ENCODE peak calls at places on chromosome 16, in five cellular contexts. M, O, J, A and C are unnamed samples.

GRCh38 chr16:85479972-85480726 is 133.0 kb upstream of the GSE1 start:
- DNase-seq in O (peak), J (no peak), A (peak), M (no peak), C (no peak)

GRCh38 chr16:88928405-88929375 is 48.3 kb downstream of the CBFA2T3 start:
- DNase-seq in J (peak), O (no peak), A (peak), M (no peak), C (no peak)

GRCh38 chr16:2712063-2712441 is 8.0 kb downstream of the PRSS27 start:
- DNase-seq in M (no peak), A (no peak), J (no peak), O (no peak), C (no peak)

GRCh38 chr16:85090873-85091521 is 21.3 kb downstream of the CIBAR2 start:
- DNase-seq in M (no peak), O (no peak), J (peak), A (no peak), C (no peak)

GRCh38 chr16:50311891-50312501 is 45.6 kb downstream of the ADCY7 start:
- DNase-seq in M (no peak), A (no peak), O (no peak), J (no peak), C (peak)

GRCh38 chr16:30893744-30894539 is at the start of gene BCL7C:
- DNase-seq in J (peak), A (peak), O (peak), M (peak), C (peak)

GRCh38 chr16:7755347-7755746 is 422.7 kb downstream of the RBFOX1 start:
- DNase-seq in J (no peak), M (no peak), O (no peak), A (no peak), C (no peak)

GRCh38 chr16:11105038-11105903 is 150.7 kb downstream of the SOCS1 start:
- DNase-seq in J (no peak), O (peak), A (no peak), M (no peak), C (no peak)

GRCh38 chr16:70804153-70804728 is 3.3 kb upstream of the VAC14 start:
- DNase-seq in J (no peak), O (no peak), A (no peak), M (no peak), C (no peak)

GRCh38 chr16:6687593-6687992 is 645.1 kb upstream of the RBFOX1 start:
- DNase-seq in A (no peak), M (no peak), J (no peak), O (no peak), C (no peak)

GRCh38 chr16:13242201-13242600 is 340.8 kb downstream of the SHISA9 start:
- DNase-seq in O (no peak), J (no peak), A (no peak), M (no peak), C (no peak)

GRCh38 chr16:21638573-21638975 is 13.8 kb downstream of the IGSF6 start:
- DNase-seq in J (no peak), A (no peak), M (no peak), O (no peak), C (no peak)

GRCh38 chr16:11564046-11564926 is 22.4 kb downstream of the LITAF start:
- DNase-seq in A (no peak), O (no peak), M (no peak), J (no peak), C (no peak)

GRCh38 chr16:48292452-48292851 is 45.1 kb upstream of the ABCC11 start:
- DNase-seq in A (no peak), O (no peak), J (no peak), M (no peak), C (no peak)